ENCODE peak calls at places on chromosomes 12 and 14, in seven cellular contexts. Y is PC-9, Q is left ventricle myocardium inferior, O is pancreas, D is right atrium auricular region, U is colonic mucosa, B is heart right ventricle. T is an unnamed sample.
A peak's percentile ranks its signal among the peaks of the same experiment; 100 is the strongest.

GRCh38 chr12:64912501-64912900 is 88.1 kb downstream of the TBC1D30 start:
- DNase-seq in Y (no peak), O (no peak), B (no peak), U (no peak), D (no peak), Q (no peak), T (no peak)

GRCh38 chr14:60250318-60251035 is 1.5 kb downstream of the PPM1A start:
- DNase-seq in O (no peak), Y (peak; percentile 42), Q (no peak), U (peak; percentile 52), B (no peak), D (no peak), T (no peak)

GRCh38 chr12:122874081-122874480 is 21.8 kb downstream of the VPS37B start:
- DNase-seq in B (no peak), O (no peak), U (no peak), Y (no peak), D (no peak), Q (no peak), T (no peak)

GRCh38 chr12:126156806-126157574 is 1091.8 kb downstream of the AACS start:
- DNase-seq in U (no peak), Y (no peak), Q (no peak), D (no peak), O (peak; percentile 92), B (no peak), T (no peak)

GRCh38 chr12:125324861-125325260 is 259.6 kb downstream of the AACS start:
- DNase-seq in B (no peak), Q (no peak), U (no peak), O (no peak), D (no peak), Y (no peak), T (no peak)

GRCh38 chr12:104370989-104371870 is 67.7 kb downstream of the EID3 start:
- DNase-seq in Y (peak; percentile 95), B (no peak), Q (no peak), U (no peak), D (peak; percentile 26), O (no peak), T (no peak)

GRCh38 chr14:32102152-32102787 is 25.2 kb downstream of the ARHGAP5 start:
- DNase-seq in Y (no peak), Q (no peak), U (no peak), D (no peak), B (no peak), O (no peak), T (no peak)

GRCh38 chr14:68623307-68623706 is 169.6 kb downstream of the ZFP36L1 start:
- DNase-seq in O (no peak), D (no peak), B (no peak), Y (peak; percentile 19), Q (no peak), U (no peak), T (no peak)

GRCh38 chr14:32426596-32427408 is 97.7 kb downstream of the AKAP6 start:
- DNase-seq in Q (no peak), D (no peak), U (no peak), Y (no peak), O (no peak), B (no peak), T (no peak)

GRCh38 chr14:28926091-28926490 is 159.5 kb downstream of the FOXG1 start:
- DNase-seq in Y (no peak), Q (no peak), U (no peak), D (no peak), O (no peak), B (no peak), T (no peak)

GRCh38 chr12:10392394-10392930 is 2.6 kb upstream of the KLRK1 start:
- DNase-seq in Q (peak; percentile 56), B (peak; percentile 59), O (no peak), U (no peak), Y (peak; percentile 85), D (peak; percentile 81), T (no peak)

GRCh38 chr12:107320031-107320928 is 226.9 kb upstream of the CRY1 start:
- DNase-seq in D (no peak), Y (peak; percentile 75), U (peak; percentile 44), B (peak; percentile 24), O (peak; percentile 35), Q (peak; percentile 46), T (peak; percentile 88)

GRCh38 chr12:27355979-27356378 is 23.3 kb downstream of the BMAL2 start:
- DNase-seq in D (no peak), O (no peak), U (no peak), Y (no peak), Q (no peak), B (no peak), T (no peak)

GRCh38 chr12:120688527-120689071 is 1.6 kb downstream of the MLEC start:
- DNase-seq in O (no peak), B (no peak), Q (no peak), Y (no peak), D (no peak), U (peak; percentile 70), T (no peak)

GRCh38 chr14:55097894-55098560 is 31.0 kb upstream of the LGALS3 start:
- DNase-seq in Q (no peak), B (no peak), U (no peak), D (no peak), O (peak; percentile 50), Y (peak; percentile 83), T (peak; percentile 77)

GRCh38 chr14:29584992-29585391 is 342.7 kb downstream of the PRKD1 start:
- DNase-seq in U (no peak), B (peak; percentile 28), Q (peak; percentile 29), D (peak; percentile 76), O (peak; percentile 58), Y (no peak), T (peak; percentile 59)

GRCh38 chr12:104578453-104578852 is 121.7 kb downstream of the CHST11 start:
- DNase-seq in B (no peak), Y (no peak), D (no peak), Q (no peak), O (no peak), U (no peak), T (no peak)

GRCh38 chr14:103522028-103522581 is 525 bp downstream of the CKB start:
- DNase-seq in D (no peak), O (no peak), Y (no peak), Q (peak; percentile 35), B (no peak), U (no peak), T (no peak)

GRCh38 chr12:115129727-115130126 is 445.8 kb upstream of the TBX3 start:
- DNase-seq in O (no peak), Y (no peak), U (no peak), D (no peak), B (no peak), Q (no peak), T (no peak)

GRCh38 chr12:115135800-115136211 is 451.8 kb upstream of the TBX3 start:
- DNase-seq in B (peak; percentile 70), U (peak; percentile 38), O (peak; percentile 28), D (peak; percentile 72), Y (no peak), Q (peak; percentile 79), T (peak; percentile 61)

GRCh38 chr12:115134298-115134697 is 450.3 kb upstream of the TBX3 start:
- DNase-seq in D (no peak), O (no peak), Y (no peak), U (no peak), B (no peak), Q (no peak), T (no peak)

GRCh38 chr12:115132145-115132544 is 448.2 kb upstream of the TBX3 start:
- DNase-seq in U (no peak), Q (no peak), O (no peak), Y (no peak), D (no peak), B (no peak), T (no peak)

GRCh38 chr12:115132906-115133305 is 448.9 kb upstream of the TBX3 start:
- DNase-seq in O (no peak), U (no peak), B (no peak), D (no peak), Y (no peak), Q (no peak), T (no peak)
- H3K27ac ChIP-seq in O (no peak overlapping the region), U (no peak overlapping the region), B (no peak overlapping the region), D (no peak overlapping the region), Y (no peak overlapping the region), Q (no peak overlapping the region), T (no peak overlapping the region)

GRCh38 chr12:34386016-34386415 is 363.7 kb downstream of the ALG10 start:
- DNase-seq in Y (no peak), O (no peak), Q (no peak), D (no peak), U (no peak), B (no peak), T (no peak)
- H3K9me3 ChIP-seq in Y (no peaks in the 10 kb centered on the region), O (no peaks in the 10 kb centered on the region), Q (peaks cover 47% of the 10 kb centered on the region), D (no peaks in the 10 kb centered on the region), U (no peaks in the 10 kb centered on the region), B (no peaks in the 10 kb centered on the region), T (no peaks in the 10 kb centered on the region)

GRCh38 chr14:93734086-93734822 is 54.0 kb downstream of the PRIMA1 start:
- DNase-seq in B (no peak), Q (no peak), O (no peak), D (no peak), U (peak; percentile 31), Y (no peak), T (no peak)

GRCh38 chr14:93734961-93735360 is 53.3 kb downstream of the PRIMA1 start:
- DNase-seq in Y (no peak), D (no peak), Q (no peak), U (no peak), O (no peak), B (no peak), T (no peak)

GRCh38 chr14:93733646-93734045 is 54.6 kb downstream of the PRIMA1 start:
- DNase-seq in B (no peak), Y (no peak), O (no peak), D (no peak), Q (no peak), U (no peak), T (no peak)

GRCh38 chr14:93737574-93737973 is 50.7 kb downstream of the PRIMA1 start:
- DNase-seq in U (no peak), B (no peak), Y (no peak), Q (no peak), O (no peak), D (no peak), T (no peak)

DNA sequence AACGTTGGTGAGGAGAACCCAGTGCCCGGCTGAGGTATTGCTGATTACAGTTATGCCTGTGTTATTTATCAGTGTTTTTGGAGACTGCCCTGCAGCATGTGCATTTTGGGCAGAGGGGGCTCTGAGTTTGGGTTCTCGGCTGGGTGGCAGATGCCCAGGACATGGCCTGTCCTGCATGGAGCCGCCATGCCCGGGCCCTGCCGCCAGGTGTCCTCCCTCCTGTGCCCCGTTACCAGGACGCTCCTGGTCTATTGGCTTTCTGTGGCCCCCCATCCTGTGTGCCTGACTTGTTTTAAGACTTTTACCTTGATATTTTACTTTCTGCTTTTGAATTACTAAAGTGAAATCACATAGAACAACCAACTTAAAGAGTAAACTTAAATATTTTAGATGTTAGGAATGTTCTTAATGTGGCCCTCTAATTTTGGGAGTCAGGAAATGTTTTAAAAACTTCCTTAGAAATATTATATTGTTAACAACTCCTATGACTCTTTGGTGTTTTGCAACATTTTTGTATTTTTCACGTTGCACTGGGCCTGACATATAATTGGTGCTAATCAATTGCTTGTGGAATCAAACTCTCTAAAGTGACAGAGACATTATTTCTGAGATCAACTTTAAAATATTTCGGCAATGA is 51.8 kb downstream of the PRIMA1 start:
- DNase-seq in D (no peak), Y (no peak), B (no peak), U (no peak), Q (no peak), O (no peak), T (no peak)
- TF ChIP-seq CTCF in D (no peak), Y (peak; percentile 49), B (peak; percentile 62), U (no peak), Q (peak; percentile 61), O (no peak), T (no peak)

DNA sequence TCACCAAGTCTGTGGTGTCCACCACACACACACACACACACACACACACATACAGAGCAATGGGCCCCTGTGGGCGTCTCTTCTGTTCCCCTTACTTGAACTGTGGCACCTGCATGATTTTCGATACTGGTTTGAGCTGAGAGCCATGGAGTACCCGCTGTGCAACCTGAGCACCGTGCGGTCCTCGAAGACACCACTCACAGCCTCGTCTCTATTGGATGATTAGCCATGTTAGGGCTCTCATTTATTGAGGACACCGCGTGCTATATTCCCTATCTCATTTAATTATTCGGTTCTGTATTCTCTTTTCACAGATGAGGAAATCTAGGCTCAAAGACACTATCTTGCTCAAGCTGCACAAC is 623 bp upstream of the C14orf132 start:
- DNase-seq in Q (no peak), U (no peak), O (no peak), Y (no peak), D (no peak), B (no peak), T (no peak)
- H3K27ac ChIP-seq in Q (no peak overlapping the region), U (no peak overlapping the region), O (no peak overlapping the region), Y (no peak overlapping the region), D (peak overlapping the region; percentile 74), B (peak overlapping the region; percentile 68), T (peak overlapping the region; percentile 33)

T was measured in left lung.